ENCODE peak calls at places on chromosomes 3 and 15, in ten cellular contexts. J is GM23338, E is T follicular helper cell, I is NCI-H748 treated with DMSO at 0.1 percent for 48 hours, Q is pons, Y is right atrium auricular region, L is lower lobe of right lung, V is fibroblast of lung, F is kidney tubule cell, K is globus pallidus. S is an unnamed sample.

GRCh38 chr3:24002129-24002528 is 57.0 kb downstream of the NR1D2 start:
- DNase-seq in L (no peak), I (no peak), Y (no peak), J (no peak), K (no peak), Q (no peak), E (no peak), V (no peak), F (no peak), S (no peak)

GRCh38 chr3:69669070-69669469 is 70.2 kb upstream of the MITF start:
- DNase-seq in Y (no peak), L (no peak), I (no peak), J (no peak), Q (peak; percentile 35), V (peak; percentile 9), E (no peak), K (no peak), F (no peak), S (no peak)

GRCh38 chr3:10688126-10688525 is 127.9 kb upstream of the SLC6A11 start:
- DNase-seq in Y (no peak), K (no peak), I (no peak), Q (no peak), E (no peak), F (no peak), L (no peak), J (peak; percentile 25), V (no peak), S (no peak)

GRCh38 chr3:38837358-38837757 is 21.3 kb upstream of the SCN10A start:
- DNase-seq in E (no peak), I (no peak), V (no peak), K (no peak), Y (no peak), J (peak; percentile 50), F (peak; percentile 53), Q (no peak), L (no peak), S (no peak)

GRCh38 chr3:191307341-191307740 is 21.9 kb upstream of the CCDC50 start:
- DNase-seq in E (no peak), F (no peak), I (no peak), Q (no peak), Y (no peak), V (no peak), J (no peak), L (no peak), K (no peak), S (no peak)

GRCh38 chr15:68743256-68743655 is 77.4 kb downstream of the ANP32A start:
- DNase-seq in F (no peak), I (no peak), Y (no peak), Q (no peak), J (no peak), E (no peak), K (no peak), L (no peak), V (no peak), S (no peak)

GRCh38 chr3:159077860-159078259 is 276.0 kb downstream of the MFSD1 start:
- DNase-seq in Q (no peak), L (no peak), Y (no peak), V (peak; percentile 93), K (no peak), E (no peak), F (peak; percentile 90), I (no peak), J (no peak), S (no peak)

GRCh38 chr15:101162701-101163483 is 89.0 kb downstream of the CHSY1 start:
- DNase-seq in E (no peak), I (no peak), Q (peak; percentile 30), L (peak; percentile 71), K (peak; percentile 19), V (no peak), J (no peak), Y (peak; percentile 72), F (no peak), S (no peak)

S was measured in Calu3.